ENCODE peak calls at places on chromosomes 12 and 14, in eight cellular contexts. A is WTC11; S is MM.1S; R is lung; H is astrocyte of the cerebellum; T is GM12865; N is endothelial cell; C is CD8-positive, alpha-beta T cell. Z is an unnamed sample.

GRCh38 chr14:37411079-37411735 is 183.8 kb downstream of the FOXA1 start:
- DNase-seq in R (no peak), S (no peak), N (no peak), H (no peak), A (no peak), C (no peak), T (no peak), Z (no peak)

GRCh38 chr12:72610854-72611358 is 338.7 kb downstream of the TRHDE start:
- DNase-seq in C (no peak), A (peak), R (no peak), T (no peak), H (no peak), S (no peak), N (no peak), Z (no peak)

GRCh38 chr12:123801573-123802178 is 39.6 kb downstream of the DNAH10 start:
- DNase-seq in T (peak), A (no peak), N (no peak), S (peak), C (no peak), H (peak), R (no peak), Z (no peak)

GRCh38 chr12:1117970-1118563 is 127.0 kb downstream of the ERC1 start:
- DNase-seq in N (peak), S (peak), T (peak), H (peak), R (peak), A (peak), C (peak), Z (no peak)

GRCh38 chr12:613996-614726 is 49.1 kb downstream of the NINJ2 start:
- DNase-seq in A (peak), H (no peak), T (peak), N (no peak), S (no peak), R (no peak), C (peak), Z (no peak)

GRCh38 chr14:23294734-23295561 is 7.7 kb downstream of the PPP1R3E start:
- DNase-seq in C (peak), N (peak), H (no peak), T (peak), R (peak), A (peak), S (peak), Z (no peak)

GRCh38 chr14:41868396-41868795 is 261.7 kb downstream of the LRFN5 start:
- DNase-seq in T (no peak), H (no peak), C (no peak), N (no peak), R (no peak), S (no peak), A (no peak), Z (no peak)

GRCh38 chr14:81311128-81311527 is 89.0 kb downstream of the STON2 start:
- DNase-seq in R (no peak), A (no peak), H (no peak), S (no peak), T (no peak), C (no peak), N (no peak), Z (no peak)

GRCh38 chr12:27807063-27807703 is 27.1 kb upstream of the MANSC4 start:
- DNase-seq in N (no peak), A (no peak), R (no peak), S (no peak), T (no peak), H (no peak), C (peak), Z (no peak)

GRCh38 chr12:92648242-92649031 is 54.4 kb upstream of the PLEKHG7 start:
- DNase-seq in C (no peak), A (no peak), N (no peak), S (peak), T (no peak), H (no peak), R (no peak), Z (no peak)

GRCh38 chr14:49876563-49877127 is 16.2 kb upstream of the ARF6 start:
- DNase-seq in R (peak), T (no peak), C (no peak), H (no peak), S (no peak), A (no peak), N (no peak), Z (no peak)

GRCh38 chr12:33277386-33277785 is 162.2 kb downstream of the SYT10 start:
- DNase-seq in R (no peak), A (no peak), T (no peak), S (no peak), C (no peak), H (no peak), N (no peak), Z (no peak)

GRCh38 chr14:32010561-32011188 is 66.4 kb upstream of the ARHGAP5 start:
- DNase-seq in T (no peak), N (no peak), S (no peak), A (no peak), C (no peak), R (no peak), H (no peak), Z (no peak)

GRCh38 chr14:25993830-25994229 is 604.0 kb downstream of the NOVA1 start:
- DNase-seq in N (no peak), T (no peak), S (no peak), C (no peak), H (no peak), R (no peak), A (no peak), Z (no peak)

GRCh38 chr12:14656846-14657245 is 39.6 kb downstream of the GUCY2C start:
- DNase-seq in N (peak), S (no peak), A (peak), T (no peak), H (no peak), R (no peak), C (no peak), Z (no peak)

GRCh38 chr12:10718279-10718821 is 4.8 kb downstream of the YBX3 start:
- DNase-seq in A (no peak), S (no peak), T (no peak), N (no peak), R (no peak), H (peak), C (no peak), Z (no peak)

GRCh38 chr12:68611094-68611818 is 557 bp downstream of the RAP1B start:
- DNase-seq in A (peak), C (peak), H (peak), N (peak), R (peak), S (peak), T (peak), Z (no peak)

GRCh38 chr12:115172521-115172920 is 488.5 kb upstream of the TBX3 start:
- DNase-seq in C (no peak), T (no peak), S (no peak), N (no peak), A (no peak), R (no peak), H (no peak), Z (no peak)

GRCh38 chr14:102785598-102785963 is 8.3 kb downstream of the TRAF3 start:
- DNase-seq in C (no peak), S (no peak), N (no peak), A (no peak), R (no peak), T (no peak), H (no peak), Z (no peak)

GRCh38 chr12:77724367-77724957 is 106.2 kb upstream of the NAV3 start:
- DNase-seq in S (peak), A (no peak), H (peak), T (peak), C (no peak), R (no peak), N (peak), Z (no peak)

GRCh38 chr12:119113587-119113986 is 65.1 kb upstream of the HSPB8 start:
- DNase-seq in R (no peak), N (no peak), S (no peak), A (no peak), C (no peak), H (no peak), T (no peak), Z (no peak)

GRCh38 chr12:114919479-114919878 is 235.5 kb upstream of the TBX3 start:
- DNase-seq in A (no peak), S (no peak), T (no peak), N (no peak), R (no peak), C (no peak), H (no peak), Z (no peak)

GRCh38 chr12:8541591-8541990 is 886 bp upstream of the CLEC4E start:
- DNase-seq in H (no peak), N (no peak), C (no peak), S (no peak), R (no peak), A (no peak), T (no peak), Z (no peak)

GRCh38 chr12:112809684-112810083 is 18.1 kb downstream of the RPH3A start:
- DNase-seq in T (no peak), A (no peak), N (no peak), H (no peak), S (no peak), C (no peak), R (no peak), Z (no peak)

GRCh38 chr12:94309348-94309747 is 150.3 kb downstream of the CEP83 start:
- DNase-seq in N (no peak), T (peak), R (no peak), A (no peak), H (no peak), S (no peak), C (no peak), Z (no peak)

GRCh38 chr14:21719841-21720240 is 46.2 kb upstream of the OR4E1 start:
- DNase-seq in C (no peak), H (no peak), A (no peak), R (no peak), N (no peak), S (no peak), T (no peak), Z (no peak)

GRCh38 chr14:21724115-21724973 is 50.7 kb upstream of the OR4E1 start:
- DNase-seq in S (no peak), A (no peak), N (no peak), C (no peak), R (no peak), T (no peak), H (no peak), Z (no peak)

GRCh38 chr14:21721504-21721903 is 47.9 kb upstream of the OR4E1 start:
- DNase-seq in R (no peak), A (no peak), N (no peak), T (no peak), H (no peak), C (no peak), S (no peak), Z (no peak)

GRCh38 chr14:21723431-21724045 is 49.9 kb upstream of the OR4E1 start:
- DNase-seq in N (peak), C (peak), A (peak), H (no peak), R (no peak), T (peak), S (peak), Z (no peak)
- TF ChIP-seq CTCF in N (peak), C (peak), A (peak), H (no peak), R (no peak), T (peak), S (peak), Z (no peak)

GRCh38 chr12:125198647-125199046 is 133.4 kb downstream of the AACS start:
- DNase-seq in A (peak), S (no peak), T (no peak), H (no peak), C (no peak), N (no peak), R (no peak), Z (no peak)
- TF ChIP-seq CTCF in A (no peak), S (no peak), T (no peak), H (no peak), C (no peak), N (no peak), R (no peak), Z (no peak)

DNA sequence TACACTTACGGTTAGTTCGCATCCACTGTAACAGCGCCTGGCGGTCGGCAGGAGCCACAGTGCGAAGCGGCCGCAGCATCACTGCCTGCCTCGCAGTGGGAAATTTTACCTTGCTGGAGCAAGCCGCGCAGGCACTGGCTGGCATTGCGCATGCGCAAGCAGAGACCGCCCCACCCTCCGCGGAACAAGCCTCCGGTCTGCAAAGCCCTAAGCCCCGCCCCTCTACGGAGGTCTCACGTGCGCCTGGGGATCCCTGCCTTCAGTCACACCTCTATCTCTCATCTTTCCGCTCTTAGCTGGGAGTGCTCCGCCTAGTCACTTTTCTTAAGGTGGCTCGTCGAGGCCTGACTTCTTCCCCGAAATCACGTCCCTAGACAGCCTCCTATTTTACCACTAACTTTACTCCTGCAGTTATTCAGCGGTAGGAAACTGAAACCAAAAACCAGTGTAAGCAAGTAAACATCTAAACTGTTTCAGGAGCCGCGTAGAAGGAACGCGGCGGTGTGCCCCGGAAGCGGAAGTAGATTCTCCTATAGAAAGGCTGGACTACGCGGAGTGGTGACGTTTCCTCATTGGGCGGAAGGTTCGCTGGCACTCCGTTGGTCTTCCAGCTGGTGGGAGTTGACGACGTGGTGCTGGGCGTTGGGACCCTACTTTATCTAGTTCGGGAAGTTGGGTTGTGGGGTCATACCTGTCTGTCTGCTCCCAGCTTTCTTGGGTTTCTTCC is at the start of gene SRP54:
- DNase-seq in T (peak), N (peak), H (peak), C (peak), R (peak), A (peak), S (peak), Z (peak)
- TF ChIP-seq CTCF in T (peak), N (no peak), H (peak), C (no peak), R (no peak), A (no peak), S (no peak), Z (peak)

GRCh38 chr14:65256714-65257113 is 154.4 kb upstream of the MAX start:
- DNase-seq in C (no peak), T (no peak), R (no peak), A (no peak), H (no peak), S (no peak), N (no peak), Z (no peak)

GRCh38 chr14:65255029-65255545 is 152.8 kb upstream of the MAX start:
- DNase-seq in S (no peak), N (no peak), R (no peak), A (no peak), C (no peak), H (no peak), T (no peak), Z (no peak)

GRCh38 chr14:65258391-65258790 is 154.1 kb upstream of the FUT8 start:
- DNase-seq in N (no peak), C (no peak), A (no peak), H (no peak), T (no peak), S (no peak), R (no peak), Z (no peak)

GRCh38 chr14:65257405-65257804 is 155.1 kb upstream of the MAX start:
- DNase-seq in T (no peak), A (no peak), C (no peak), S (no peak), R (no peak), H (no peak), N (no peak), Z (no peak)

DNA sequence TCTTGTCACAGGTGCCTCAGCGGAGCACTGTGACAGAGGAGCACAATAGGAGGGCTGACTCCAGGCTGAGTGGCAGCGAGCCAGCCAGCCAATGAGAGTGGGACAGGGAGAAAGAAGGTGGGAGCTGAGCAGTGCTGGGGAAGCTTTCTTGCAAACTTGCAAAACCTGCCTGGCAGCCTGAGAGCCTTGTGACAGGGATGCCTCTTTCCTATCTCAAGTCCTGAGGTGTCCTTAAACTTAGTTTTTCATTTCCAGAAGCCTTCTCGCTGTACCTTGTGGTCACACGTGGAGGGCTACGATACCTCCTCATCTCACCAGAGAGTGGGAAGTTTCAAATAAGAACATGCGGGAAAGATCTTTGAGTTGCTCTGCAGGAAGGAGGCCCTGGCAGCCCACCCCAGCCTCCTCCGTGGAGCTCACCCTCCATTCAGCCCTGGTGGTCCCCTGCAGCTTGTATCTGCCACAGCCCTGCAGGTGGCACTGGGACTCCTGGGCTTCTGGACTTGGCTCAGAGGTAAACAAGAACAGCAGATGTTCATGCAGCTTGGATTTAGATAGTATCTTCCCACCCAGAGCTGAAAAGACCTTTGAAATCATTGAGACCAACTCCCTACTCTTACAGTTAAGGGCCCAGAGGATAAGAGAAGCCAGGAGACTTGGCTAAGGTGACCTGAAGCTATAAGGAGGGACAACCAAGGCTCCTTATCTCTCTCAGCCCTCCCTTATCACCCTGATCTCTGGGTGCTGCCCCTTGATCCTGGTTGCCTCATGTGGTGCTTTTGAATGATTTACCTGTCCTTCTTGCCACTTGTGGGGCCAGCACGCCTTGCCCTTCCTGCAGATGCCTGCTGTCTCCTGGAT is 153.5 kb upstream of the MAX start:
- DNase-seq in H (no peak), T (peak), S (no peak), R (peak), N (peak), A (peak), C (no peak), Z (no peak)
- TF ChIP-seq CTCF in H (no peak), T (no peak), S (no peak), R (no peak), N (no peak), A (no peak), C (no peak), Z (no peak)

DNA sequence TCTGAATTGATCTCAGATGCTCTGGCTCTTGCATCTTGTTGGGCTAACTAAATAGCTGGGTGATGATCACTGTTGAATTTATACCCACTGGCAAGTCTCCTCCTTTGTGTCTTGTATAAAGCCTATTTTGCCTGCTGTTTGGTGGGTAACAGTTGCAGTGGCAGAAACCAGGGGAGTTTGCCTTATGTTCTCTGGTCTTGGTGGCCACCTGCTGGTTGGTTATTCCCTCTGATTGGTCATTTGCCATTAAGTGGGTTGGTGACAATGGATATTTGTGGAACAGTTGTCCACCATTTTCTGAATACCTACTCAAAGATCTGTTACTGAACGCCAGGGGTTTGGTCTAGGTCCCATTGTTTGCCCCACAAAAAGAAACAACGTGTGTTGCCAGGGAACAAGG is 52.1 kb downstream of the AVPR1A start:
- DNase-seq in N (peak), S (no peak), T (peak), A (no peak), R (no peak), H (no peak), C (no peak), Z (no peak)
- TF ChIP-seq CTCF in N (peak), S (peak), T (no peak), A (no peak), R (no peak), H (no peak), C (no peak), Z (no peak)

GRCh38 chr12:20460956-20461355 is 92.6 kb downstream of the PDE3A start:
- DNase-seq in C (no peak), R (no peak), A (no peak), H (no peak), T (no peak), N (no peak), S (no peak), Z (no peak)

GRCh38 chr12:20459920-20460319 is 91.6 kb downstream of the PDE3A start:
- DNase-seq in H (no peak), A (no peak), S (no peak), C (no peak), T (no peak), N (no peak), R (no peak), Z (no peak)

DNA sequence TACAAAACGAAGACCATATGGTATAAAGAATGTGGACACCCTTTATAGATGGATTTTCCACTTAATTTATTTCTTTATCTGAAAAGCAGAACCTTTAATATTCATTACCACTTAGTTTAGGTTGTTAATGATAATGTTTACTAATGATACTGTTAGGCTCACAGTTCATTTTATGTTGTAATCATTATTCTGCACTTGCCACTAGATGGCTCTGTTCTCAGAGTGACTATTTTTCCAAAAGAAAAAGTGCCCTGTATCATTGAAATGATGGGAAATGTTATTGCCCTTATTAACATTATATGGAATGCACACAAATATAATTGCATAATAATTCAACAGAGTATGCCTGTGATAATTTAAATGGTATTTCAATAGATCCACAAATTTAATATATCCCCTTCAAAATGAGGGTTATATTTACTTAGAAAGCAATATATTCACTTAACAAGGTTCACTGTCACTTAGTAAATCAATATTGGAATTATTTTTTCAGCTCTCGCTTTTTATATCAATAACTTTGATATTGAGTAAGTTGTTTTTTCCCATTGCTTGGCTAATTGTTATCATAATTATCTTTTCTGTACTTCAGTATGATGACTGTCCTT is 95.7 kb downstream of the PDE3A start:
- DNase-seq in T (no peak), N (no peak), A (no peak), S (peak), H (no peak), R (no peak), C (no peak), Z (no peak)
- TF ChIP-seq CTCF in T (peak), N (peak), A (no peak), S (peak), H (peak), R (peak), C (peak), Z (peak)

GRCh38 chr14:20655851-20656250 is 14.4 kb upstream of the OR6S1 start:
- DNase-seq in R (no peak), S (no peak), H (no peak), N (no peak), C (no peak), T (no peak), A (no peak), Z (no peak)
- TF ChIP-seq CTCF in R (no peak), S (no peak), H (no peak), N (no peak), C (no peak), T (no peak), A (no peak), Z (no peak)

GRCh38 chr12:122159879-122160278 is 14.1 kb downstream of the IL31 start:
- DNase-seq in T (no peak), R (no peak), C (no peak), S (no peak), A (no peak), N (no peak), H (no peak), Z (no peak)
- TF ChIP-seq CTCF in T (peak), R (no peak), C (no peak), S (no peak), A (no peak), N (no peak), H (no peak), Z (no peak)

Z was measured in esophagus squamous epithelium.